ENCODE peak calls at places on chromosomes 1 and 21, in five cellular contexts. One of them, this sample, is unnamed.

GRCh38 chr1:165288301-165289120 is 68.0 kb downstream of the LMX1A start:
- DNase-seq in cardiac muscle cell: peak; percentile 6
- DNase-seq in thoracic aorta: no peak
- DNase-seq in Peyer's patch: no peak
- DNase-seq in tibial artery: no peak
- DNase-seq in this sample: no peak

GRCh38 chr1:190436615-190437014 is 41.0 kb downstream of the BRINP3 start:
- DNase-seq in cardiac muscle cell: peak; percentile 47
- DNase-seq in thoracic aorta: no peak
- DNase-seq in Peyer's patch: no peak
- DNase-seq in tibial artery: no peak
- DNase-seq in this sample: no peak

GRCh38 chr21:33419538-33420123 is 16.4 kb downstream of the IFNGR2 start:
- DNase-seq in cardiac muscle cell: peak; percentile 72
- DNase-seq in thoracic aorta: no peak
- DNase-seq in Peyer's patch: no peak
- DNase-seq in tibial artery: no peak
- DNase-seq in this sample: no peak

GRCh38 chr1:237098517-237098916 is 56.5 kb downstream of the RYR2 start:
- DNase-seq in cardiac muscle cell: no peak
- DNase-seq in thoracic aorta: no peak
- DNase-seq in Peyer's patch: no peak
- DNase-seq in tibial artery: no peak
- DNase-seq in this sample: no peak

GRCh38 chr1:197675475-197676324 is 99.6 kb downstream of the DENND1B start:
- DNase-seq in cardiac muscle cell: peak; percentile 69
- DNase-seq in thoracic aorta: no peak
- DNase-seq in Peyer's patch: no peak
- DNase-seq in tibial artery: peak; percentile 62
- DNase-seq in this sample: peak; percentile 8

GRCh38 chr1:87334351-87335174 is 5.9 kb downstream of the LMO4 start:
- DNase-seq in cardiac muscle cell: no peak
- DNase-seq in thoracic aorta: no peak
- DNase-seq in Peyer's patch: no peak
- DNase-seq in tibial artery: no peak
- DNase-seq in this sample: no peak

GRCh38 chr1:211829343-211830054 is 1.1 kb downstream of the LPGAT1 start:
- DNase-seq in cardiac muscle cell: peak; percentile 17
- DNase-seq in thoracic aorta: no peak
- DNase-seq in Peyer's patch: peak; percentile 59
- DNase-seq in tibial artery: no peak
- DNase-seq in this sample: no peak

GRCh38 chr21:42299324-42300044 is 15.7 kb downstream of the TFF3 start:
- DNase-seq in cardiac muscle cell: peak; percentile 30
- DNase-seq in thoracic aorta: no peak
- DNase-seq in Peyer's patch: no peak
- DNase-seq in tibial artery: no peak
- DNase-seq in this sample: no peak

GRCh38 chr1:67840449-67840848 is 7.2 kb upstream of the GNG12 start:
- DNase-seq in cardiac muscle cell: peak; percentile 94
- DNase-seq in thoracic aorta: no peak
- DNase-seq in Peyer's patch: no peak
- DNase-seq in tibial artery: no peak
- DNase-seq in this sample: no peak

GRCh38 chr1:209607102-209607794 is 23.7 kb downstream of the CAMK1G start:
- DNase-seq in cardiac muscle cell: no peak
- DNase-seq in thoracic aorta: no peak
- DNase-seq in Peyer's patch: no peak
- DNase-seq in tibial artery: no peak
- DNase-seq in this sample: no peak

GRCh38 chr1:114286179-114286578 is 132.5 kb upstream of the SYT6 start:
- DNase-seq in cardiac muscle cell: peak; percentile 30
- DNase-seq in thoracic aorta: no peak
- DNase-seq in Peyer's patch: no peak
- DNase-seq in tibial artery: no peak
- DNase-seq in this sample: no peak

GRCh38 chr1:12601690-12602632 is 16.0 kb downstream of the DHRS3 start:
- DNase-seq in cardiac muscle cell: peak; percentile 97
- DNase-seq in thoracic aorta: no peak
- DNase-seq in Peyer's patch: no peak
- DNase-seq in tibial artery: no peak
- DNase-seq in this sample: no peak

GRCh38 chr1:52153898-52154297 is 12.0 kb downstream of the ZFYVE9 start:
- DNase-seq in cardiac muscle cell: peak; percentile 53
- DNase-seq in thoracic aorta: no peak
- DNase-seq in Peyer's patch: no peak
- DNase-seq in tibial artery: no peak
- DNase-seq in this sample: no peak

GRCh38 chr1:12616709-12617373 is 1.2 kb downstream of the DHRS3 start:
- DNase-seq in cardiac muscle cell: no peak
- DNase-seq in thoracic aorta: no peak
- DNase-seq in Peyer's patch: peak; percentile 69
- DNase-seq in tibial artery: peak; percentile 83
- DNase-seq in this sample: peak; percentile 75

GRCh38 chr21:39523398-39523797 is 71.6 kb downstream of the SH3BGR start:
- DNase-seq in cardiac muscle cell: peak; percentile 7
- DNase-seq in thoracic aorta: no peak
- DNase-seq in Peyer's patch: no peak
- DNase-seq in tibial artery: no peak
- DNase-seq in this sample: no peak

GRCh38 chr1:27668121-27668807 is 3.7 kb downstream of the IFI6 start:
- DNase-seq in cardiac muscle cell: no peak
- DNase-seq in thoracic aorta: no peak
- DNase-seq in Peyer's patch: no peak
- DNase-seq in tibial artery: peak; percentile 53
- DNase-seq in this sample: no peak

GRCh38 chr1:214303106-214303505 is 22.1 kb downstream of the SMYD2 start:
- DNase-seq in cardiac muscle cell: no peak
- DNase-seq in thoracic aorta: no peak
- DNase-seq in Peyer's patch: no peak
- DNase-seq in tibial artery: no peak
- DNase-seq in this sample: no peak

GRCh38 chr1:193884848-193885558 is 698.6 kb upstream of the B3GALT2 start:
- DNase-seq in cardiac muscle cell: no peak
- DNase-seq in thoracic aorta: no peak
- DNase-seq in Peyer's patch: no peak
- DNase-seq in tibial artery: no peak
- DNase-seq in this sample: no peak

GRCh38 chr1:78651247-78651646 is 1.6 kb downstream of the IFI44 start:
- DNase-seq in cardiac muscle cell: no peak
- DNase-seq in thoracic aorta: no peak
- DNase-seq in Peyer's patch: no peak
- DNase-seq in tibial artery: no peak
- DNase-seq in this sample: no peak

GRCh38 chr1:17122449-17123194 is 3.4 kb upstream of the PADI2 start:
- DNase-seq in cardiac muscle cell: peak; percentile 27
- DNase-seq in thoracic aorta: no peak
- DNase-seq in Peyer's patch: no peak
- DNase-seq in tibial artery: no peak
- DNase-seq in this sample: peak; percentile 54

GRCh38 chr21:14215971-14216621 is at the start of gene RBM11:
- DNase-seq in cardiac muscle cell: peak; percentile 52
- DNase-seq in thoracic aorta: no peak
- DNase-seq in Peyer's patch: peak; percentile 82
- DNase-seq in tibial artery: no peak
- DNase-seq in this sample: peak; percentile 4

GRCh38 chr1:215132156-215132555 is 49.6 kb downstream of the KCNK2 start:
- DNase-seq in cardiac muscle cell: no peak
- DNase-seq in thoracic aorta: no peak
- DNase-seq in Peyer's patch: no peak
- DNase-seq in tibial artery: no peak
- DNase-seq in this sample: no peak

GRCh38 chr1:28112388-28113311 is 24.2 kb upstream of the EYA3 start:
- DNase-seq in cardiac muscle cell: peak; percentile 43
- DNase-seq in thoracic aorta: peak; percentile 6
- DNase-seq in Peyer's patch: no peak
- DNase-seq in tibial artery: peak; percentile 61
- DNase-seq in this sample: peak; percentile 6

GRCh38 chr1:245605480-245606156 is 450.8 kb downstream of the KIF26B start:
- DNase-seq in cardiac muscle cell: peak; percentile 94
- DNase-seq in thoracic aorta: no peak
- DNase-seq in Peyer's patch: no peak
- DNase-seq in tibial artery: no peak
- DNase-seq in this sample: no peak

GRCh38 chr1:230335861-230336549 is 90.1 kb downstream of the PGBD5 start:
- DNase-seq in cardiac muscle cell: peak; percentile 72
- DNase-seq in thoracic aorta: no peak
- DNase-seq in Peyer's patch: no peak
- DNase-seq in tibial artery: no peak
- DNase-seq in this sample: no peak

GRCh38 chr1:230332429-230333088 is 93.6 kb downstream of the PGBD5 start:
- DNase-seq in cardiac muscle cell: no peak
- DNase-seq in thoracic aorta: no peak
- DNase-seq in Peyer's patch: no peak
- DNase-seq in tibial artery: no peak
- DNase-seq in this sample: no peak

GRCh38 chr1:230337266-230337665 is 88.9 kb downstream of the PGBD5 start:
- DNase-seq in cardiac muscle cell: no peak
- DNase-seq in thoracic aorta: no peak
- DNase-seq in Peyer's patch: no peak
- DNase-seq in tibial artery: no peak
- DNase-seq in this sample: no peak

GRCh38 chr1:230334447-230334837 is 91.7 kb downstream of the PGBD5 start:
- DNase-seq in cardiac muscle cell: no peak
- DNase-seq in thoracic aorta: no peak
- DNase-seq in Peyer's patch: no peak
- DNase-seq in tibial artery: no peak
- DNase-seq in this sample: no peak

GRCh38 chr1:230333590-230334446 is 92.3 kb downstream of the PGBD5 start:
- DNase-seq in cardiac muscle cell: no peak
- DNase-seq in thoracic aorta: no peak
- DNase-seq in Peyer's patch: no peak
- DNase-seq in tibial artery: no peak
- DNase-seq in this sample: no peak
- H3K4me1 ChIP-seq in cardiac muscle cell: no peaks in the 10 kb centered on the region
- H3K4me1 ChIP-seq in thoracic aorta: peaks cover 13% of the 10 kb centered on the region
- H3K4me1 ChIP-seq in Peyer's patch: no peaks in the 10 kb centered on the region
- H3K4me1 ChIP-seq in tibial artery: peaks cover 9% of the 10 kb centered on the region
- H3K4me1 ChIP-seq in this sample: peaks cover 10% of the 10 kb centered on the region

DNA sequence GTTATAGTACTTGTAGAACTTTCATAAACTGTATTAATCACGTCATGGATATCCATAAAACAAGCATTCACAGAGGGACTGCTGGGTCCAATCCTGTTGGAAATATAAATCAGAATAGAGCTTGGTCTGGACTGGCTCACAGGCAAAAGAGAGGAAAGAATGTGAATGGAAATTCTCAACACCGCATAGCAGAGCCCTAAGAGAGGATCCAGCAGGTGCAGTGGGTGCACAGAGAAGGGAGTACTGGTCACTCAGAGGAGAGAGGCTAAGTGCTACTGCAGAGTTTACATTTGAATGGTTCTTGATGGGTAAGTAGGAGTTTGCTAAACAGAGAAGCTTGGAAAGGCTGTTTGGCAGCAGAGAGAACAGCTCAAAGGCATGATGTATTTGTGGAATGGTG is 231.7 kb downstream of the PAPPA2 start:
- DNase-seq in cardiac muscle cell: no peak
- DNase-seq in thoracic aorta: no peak
- DNase-seq in Peyer's patch: no peak
- DNase-seq in tibial artery: no peak
- DNase-seq in this sample: no peak
- H3K27ac ChIP-seq in cardiac muscle cell: peak overlapping the region; percentile 96
- H3K27ac ChIP-seq in thoracic aorta: no peak overlapping the region
- H3K27ac ChIP-seq in Peyer's patch: no peak overlapping the region
- H3K27ac ChIP-seq in tibial artery: no peak overlapping the region
- H3K27ac ChIP-seq in this sample: no peak overlapping the region

GRCh38 chr1:4001461-4001860 is 101.4 kb upstream of the C1orf174 start:
- DNase-seq in cardiac muscle cell: no peak
- DNase-seq in thoracic aorta: no peak
- DNase-seq in Peyer's patch: peak; percentile 14
- DNase-seq in tibial artery: peak; percentile 37
- DNase-seq in this sample: no peak

GRCh38 chr1:4002061-4002521 is 102.0 kb upstream of the C1orf174 start:
- DNase-seq in cardiac muscle cell: no peak
- DNase-seq in thoracic aorta: no peak
- DNase-seq in Peyer's patch: peak; percentile 29
- DNase-seq in tibial artery: peak; percentile 46
- DNase-seq in this sample: no peak

GRCh38 chr1:4002741-4003140 is 102.7 kb upstream of the C1orf174 start:
- DNase-seq in cardiac muscle cell: no peak
- DNase-seq in thoracic aorta: no peak
- DNase-seq in Peyer's patch: peak; percentile 28
- DNase-seq in tibial artery: peak; percentile 43
- DNase-seq in this sample: no peak

GRCh38 chr1:3999941-4000735 is 100.1 kb upstream of the C1orf174 start:
- DNase-seq in cardiac muscle cell: no peak
- DNase-seq in thoracic aorta: no peak
- DNase-seq in Peyer's patch: peak; percentile 22
- DNase-seq in tibial artery: peak; percentile 51
- DNase-seq in this sample: no peak

GRCh38 chr1:4000811-4001251 is 100.8 kb upstream of the C1orf174 start:
- DNase-seq in cardiac muscle cell: no peak
- DNase-seq in thoracic aorta: no peak
- DNase-seq in Peyer's patch: peak; percentile 39
- DNase-seq in tibial artery: peak; percentile 46
- DNase-seq in this sample: no peak
- H3K9me3 ChIP-seq in cardiac muscle cell: no peaks in the 10 kb centered on the region
- H3K9me3 ChIP-seq in thoracic aorta: no peaks in the 10 kb centered on the region
- H3K9me3 ChIP-seq in Peyer's patch: no peaks in the 10 kb centered on the region
- H3K9me3 ChIP-seq in tibial artery: no peaks in the 10 kb centered on the region
- H3K9me3 ChIP-seq in this sample: no peaks in the 10 kb centered on the region

DNA sequence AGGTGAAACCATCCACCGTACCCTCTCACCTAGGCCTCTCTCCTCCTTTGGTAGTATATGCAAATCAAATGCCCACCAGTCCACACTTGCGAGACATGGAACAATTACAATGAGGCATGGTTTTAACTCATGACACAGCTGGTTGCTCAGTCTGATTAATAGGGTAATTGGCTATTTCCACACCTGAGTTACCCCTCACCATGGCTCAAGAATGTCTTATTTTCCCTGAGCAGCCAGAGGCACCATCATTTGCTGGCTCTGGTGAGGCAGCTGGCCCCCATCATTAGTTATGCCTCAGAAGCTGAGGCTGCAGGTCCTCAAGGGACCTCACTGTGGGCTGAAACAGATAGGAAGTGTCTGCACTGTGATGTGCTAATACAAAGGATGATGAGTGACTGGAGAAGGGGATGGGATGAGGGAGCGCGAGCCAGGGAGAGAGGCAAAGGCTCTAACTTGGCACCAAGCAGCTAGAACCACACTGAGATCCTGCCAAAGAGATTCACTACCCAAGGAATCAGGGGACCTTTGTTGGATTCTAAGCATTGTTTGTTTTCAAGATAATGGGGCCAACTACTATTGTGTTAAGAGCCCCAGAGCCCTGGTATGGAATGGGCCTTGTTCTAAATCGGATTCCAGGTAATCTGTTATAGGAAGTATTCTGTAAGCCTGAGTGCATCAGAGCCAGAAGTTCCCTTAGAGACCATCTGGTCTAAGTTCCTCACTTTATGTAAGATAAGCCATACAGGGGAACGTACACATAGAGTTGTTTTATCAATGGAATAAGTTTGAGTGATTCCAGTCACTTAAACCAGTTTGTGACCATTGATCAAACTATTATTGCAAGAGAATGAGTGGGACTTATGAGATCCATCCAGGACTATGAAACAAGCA is 80.0 kb upstream of the CNTN2 start:
- DNase-seq in cardiac muscle cell: no peak
- DNase-seq in thoracic aorta: no peak
- DNase-seq in Peyer's patch: no peak
- DNase-seq in tibial artery: no peak
- DNase-seq in this sample: no peak
- H3K4me1 ChIP-seq in cardiac muscle cell: peaks cover 6% of the 10 kb centered on the region
- H3K4me1 ChIP-seq in thoracic aorta: peaks cover 9% of the 10 kb centered on the region
- H3K4me1 ChIP-seq in Peyer's patch: no peaks in the 10 kb centered on the region
- H3K4me1 ChIP-seq in tibial artery: no peaks in the 10 kb centered on the region
- H3K4me1 ChIP-seq in this sample: peaks cover 6% of the 10 kb centered on the region

GRCh38 chr1:39638965-39639332 is 494 bp downstream of the HEYL start:
- DNase-seq in cardiac muscle cell: no peak
- DNase-seq in thoracic aorta: no peak
- DNase-seq in Peyer's patch: no peak
- DNase-seq in tibial artery: no peak
- DNase-seq in this sample: no peak
- H3K27ac ChIP-seq in cardiac muscle cell: no peak overlapping the region
- H3K27ac ChIP-seq in thoracic aorta: peak overlapping the region; percentile 90
- H3K27ac ChIP-seq in Peyer's patch: peak overlapping the region; percentile 22
- H3K27ac ChIP-seq in tibial artery: peak overlapping the region; percentile 96
- H3K27ac ChIP-seq in this sample: peak overlapping the region; percentile 65

This sample was measured in gastrocnemius medialis.